ENCODE peak calls at places on chromosomes 13 and 19, in seven cellular contexts. Q, N, M, U, X, W and B are unnamed samples. For H3K4me1, the result is how much of the 10 kb centered on the place peaks cover.

GRCh38 chr19:14149509-14149994 is 13.2 kb upstream of the ASF1B start:
- DNase-seq in U (peak), N (peak), X (peak), Q (peak), M (peak), W (no peak), B (peak)

GRCh38 chr19:48968813-48969218 is 3.7 kb downstream of the FTL start:
- DNase-seq in X (no peak), U (no peak), Q (no peak), N (no peak), W (no peak), M (no peak), B (no peak)

GRCh38 chr13:87798536-87798935 is 127.4 kb downstream of the SLITRK5 start:
- DNase-seq in W (no peak), U (no peak), M (no peak), N (no peak), X (no peak), Q (no peak), B (no peak)

GRCh38 chr19:31957711-31958110 is 387.7 kb upstream of the ZNF507 start:
- DNase-seq in M (no peak), Q (no peak), N (no peak), X (no peak), U (no peak), W (no peak), B (no peak)

GRCh38 chr13:79987323-79987722 is 353.6 kb downstream of the SPRY2 start:
- DNase-seq in Q (no peak), M (no peak), U (no peak), X (no peak), W (no peak), N (no peak), B (no peak)

GRCh38 chr19:13208131-13208963 is 58.1 kb downstream of the IER2 start:
- DNase-seq in W (no peak), U (no peak), M (peak), Q (no peak), N (no peak), X (peak), B (peak)

GRCh38 chr13:109857803-109858202 is 71.4 kb upstream of the IRS2 start:
- DNase-seq in Q (no peak), X (no peak), M (no peak), W (no peak), U (no peak), N (no peak), B (no peak)

GRCh38 chr13:49517461-49517860 is 21.7 kb downstream of the PHF11 start:
- DNase-seq in X (peak), W (no peak), Q (no peak), M (no peak), U (no peak), N (no peak), B (no peak)

GRCh38 chr19:58380736-58381459 is at the start of gene ZNF837:
- DNase-seq in U (peak), W (peak), Q (peak), X (peak), N (peak), M (peak), B (peak)

GRCh38 chr13:42880241-42880640 is 98.9 kb downstream of the FAM216B start:
- DNase-seq in W (no peak), U (no peak), Q (no peak), X (peak), M (no peak), N (no peak), B (no peak)

GRCh38 chr19:18503337-18503970 is 18.4 kb downstream of the ELL start:
- DNase-seq in U (peak), W (no peak), Q (no peak), X (no peak), N (peak), M (no peak), B (no peak)

GRCh38 chr13:112696869-112697465 is 7.1 kb downstream of the ATP11A start:
- DNase-seq in X (no peak), N (peak), M (peak), Q (no peak), W (no peak), U (peak), B (peak)

GRCh38 chr19:49097453-49098288 is 12.4 kb downstream of the SNRNP70 start:
- DNase-seq in N (peak), U (peak), W (peak), M (no peak), Q (peak), X (peak), B (peak)

GRCh38 chr13:107625648-107626047 is 589.7 kb downstream of the LIG4 start:
- DNase-seq in N (no peak), M (no peak), Q (no peak), U (no peak), W (no peak), X (no peak), B (no peak)

GRCh38 chr19:41701401-41702075 is 6.9 kb upstream of the CEACAM5 start:
- DNase-seq in Q (no peak), U (no peak), M (no peak), N (no peak), W (no peak), X (no peak), B (no peak)

GRCh38 chr13:102317593-102317992 is 84.3 kb downstream of the FGF14 start:
- DNase-seq in U (peak), W (no peak), M (peak), X (peak), Q (peak), N (no peak), B (peak)

GRCh38 chr13:59774511-59774911 is 389.2 kb downstream of the DIAPH3 start:
- DNase-seq in M (no peak), W (no peak), N (no peak), Q (no peak), U (no peak), X (peak), B (no peak)

GRCh38 chr13:19153782-19154450 is 27.7 kb downstream of the TUBA3C start:
- DNase-seq in U (no peak), Q (no peak), W (no peak), X (no peak), N (no peak), M (no peak), B (no peak)

GRCh38 chr13:50762969-50763568 is 80.4 kb downstream of the DLEU7 start:
- DNase-seq in N (no peak), W (no peak), Q (no peak), U (no peak), X (no peak), M (no peak), B (no peak)

GRCh38 chr13:79393564-79394249 is 12.3 kb downstream of the RBM26 start:
- DNase-seq in W (no peak), U (no peak), M (no peak), X (no peak), Q (no peak), N (no peak), B (peak)

GRCh38 chr19:55319786-55320185 is 5.4 kb downstream of the TMEM150B start:
- DNase-seq in X (peak), W (no peak), Q (peak), M (no peak), N (no peak), U (peak), B (no peak)

GRCh38 chr19:4405977-4406376 is 3.5 kb downstream of the CHAF1A start:
- DNase-seq in N (no peak), U (no peak), X (no peak), M (no peak), Q (no peak), W (no peak), B (no peak)

GRCh38 chr13:49495783-49496762 is at the start of gene PHF11:
- DNase-seq in W (no peak), N (peak), U (peak), M (peak), X (peak), Q (peak), B (peak)

GRCh38 chr19:44055870-44056269 is 4.0 kb downstream of the ZNF223 start:
- DNase-seq in W (no peak), M (no peak), N (no peak), U (no peak), Q (no peak), X (no peak), B (no peak)

GRCh38 chr13:60453490-60453889 is 56.5 kb downstream of the TDRD3 start:
- DNase-seq in U (no peak), W (no peak), M (no peak), Q (no peak), X (no peak), N (no peak), B (no peak)

GRCh38 chr19:34963531-34964406 is at the start of gene ZNF792:
- DNase-seq in M (peak), Q (peak), N (peak), W (peak), X (peak), U (peak), B (peak)

GRCh38 chr13:33057019-33057785 is 41.0 kb downstream of the KL start:
- DNase-seq in Q (no peak), U (no peak), X (peak), M (no peak), N (no peak), W (no peak), B (no peak)

GRCh38 chr19:49911381-49912145 is 14.9 kb upstream of the IL4I1 start:
- DNase-seq in Q (no peak), U (no peak), M (no peak), W (no peak), X (peak), N (no peak), B (no peak)

GRCh38 chr13:33446821-33447481 is 161.4 kb upstream of the STARD13 start:
- DNase-seq in N (no peak), Q (peak), X (no peak), M (no peak), W (no peak), U (no peak), B (peak)

GRCh38 chr13:74129500-74130144 is 4.6 kb downstream of the KLF12 start:
- DNase-seq in W (no peak), X (no peak), M (no peak), N (no peak), Q (no peak), U (no peak), B (no peak)

GRCh38 chr19:51727349-51727880 is 3.6 kb upstream of the HAS1 start:
- DNase-seq in Q (no peak), W (no peak), X (peak), N (no peak), U (no peak), M (no peak), B (no peak)

GRCh38 chr19:50203281-50204080 is at the start of gene MYH14:
- DNase-seq in N (peak), M (peak), U (peak), X (peak), W (peak), Q (peak), B (peak)

GRCh38 chr13:98200211-98200878 is 23.3 kb upstream of the RNF113B start:
- DNase-seq in W (no peak), N (no peak), U (no peak), Q (no peak), X (no peak), M (no peak), B (no peak)

GRCh38 chr13:21685485-21686064 is 14.7 kb downstream of the FGF9 start:
- DNase-seq in W (no peak), X (no peak), Q (no peak), U (no peak), M (no peak), N (no peak), B (no peak)

GRCh38 chr13:21684576-21684975 is 13.7 kb downstream of the FGF9 start:
- DNase-seq in Q (no peak), N (no peak), U (no peak), W (no peak), X (no peak), M (no peak), B (no peak)

GRCh38 chr13:21688056-21688455 is 17.2 kb downstream of the FGF9 start:
- DNase-seq in N (no peak), Q (no peak), U (no peak), W (no peak), X (no peak), M (no peak), B (no peak)

GRCh38 chr13:21689097-21689496 is 18.2 kb downstream of the FGF9 start:
- DNase-seq in Q (no peak), U (no peak), W (no peak), N (no peak), M (no peak), X (no peak), B (no peak)

GRCh38 chr13:21686761-21687391 is 16.0 kb downstream of the FGF9 start:
- DNase-seq in X (no peak), M (no peak), N (no peak), W (no peak), Q (no peak), U (no peak), B (no peak)
- H3K4me1 ChIP-seq in X (under half), M (under half), N (under half), W (under half), Q (under half), U (under half), B (under half)

GRCh38 chr19:56332695-56333094 is 18.1 kb upstream of the ZSCAN5A start:
- DNase-seq in W (no peak), U (no peak), Q (no peak), M (no peak), X (no peak), N (no peak), B (no peak)

GRCh38 chr19:56333506-56333905 is 18.9 kb upstream of the ZSCAN5A start:
- DNase-seq in U (no peak), N (no peak), M (no peak), X (peak), Q (peak), W (peak), B (no peak)
- TF ChIP-seq CTCF in U (peak), N (peak), M (peak), X (peak), Q (peak), W (peak), B (peak)

DNA sequence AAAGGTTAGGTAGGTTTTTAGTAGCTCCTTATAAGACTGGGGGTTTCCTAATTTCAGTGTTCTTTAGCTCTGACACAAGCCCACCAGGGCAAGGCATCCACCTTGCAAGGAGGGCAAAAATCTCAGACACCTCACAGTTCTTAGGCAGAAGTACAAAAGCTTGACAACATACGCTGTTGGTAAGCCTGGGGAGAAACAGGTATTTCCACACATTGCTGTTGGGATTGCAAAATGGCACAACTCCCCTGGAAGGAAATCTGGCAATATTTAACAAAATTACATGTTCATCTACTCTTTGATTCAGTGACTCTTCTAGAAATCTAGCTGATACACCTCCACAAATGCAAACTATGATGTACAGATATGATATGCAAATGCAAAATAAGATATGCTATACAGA is 20.4 kb upstream of the PCCA start:
- DNase-seq in N (no peak), M (no peak), U (no peak), X (no peak), Q (no peak), W (no peak), B (no peak)
- H3K27ac ChIP-seq in N (no peak), M (no peak), U (no peak), X (no peak), Q (no peak), W (no peak), B (no peak)

GRCh38 chr13:40589285-40590109 is 76.9 kb downstream of the FOXO1 start:
- DNase-seq in W (no peak), M (no peak), N (no peak), X (peak), Q (no peak), U (peak), B (no peak)
- H3K4me1 ChIP-seq in W (under half), M (half or more), N (under half), X (under half), Q (half or more), U (half or more), B (half or more)

DNA sequence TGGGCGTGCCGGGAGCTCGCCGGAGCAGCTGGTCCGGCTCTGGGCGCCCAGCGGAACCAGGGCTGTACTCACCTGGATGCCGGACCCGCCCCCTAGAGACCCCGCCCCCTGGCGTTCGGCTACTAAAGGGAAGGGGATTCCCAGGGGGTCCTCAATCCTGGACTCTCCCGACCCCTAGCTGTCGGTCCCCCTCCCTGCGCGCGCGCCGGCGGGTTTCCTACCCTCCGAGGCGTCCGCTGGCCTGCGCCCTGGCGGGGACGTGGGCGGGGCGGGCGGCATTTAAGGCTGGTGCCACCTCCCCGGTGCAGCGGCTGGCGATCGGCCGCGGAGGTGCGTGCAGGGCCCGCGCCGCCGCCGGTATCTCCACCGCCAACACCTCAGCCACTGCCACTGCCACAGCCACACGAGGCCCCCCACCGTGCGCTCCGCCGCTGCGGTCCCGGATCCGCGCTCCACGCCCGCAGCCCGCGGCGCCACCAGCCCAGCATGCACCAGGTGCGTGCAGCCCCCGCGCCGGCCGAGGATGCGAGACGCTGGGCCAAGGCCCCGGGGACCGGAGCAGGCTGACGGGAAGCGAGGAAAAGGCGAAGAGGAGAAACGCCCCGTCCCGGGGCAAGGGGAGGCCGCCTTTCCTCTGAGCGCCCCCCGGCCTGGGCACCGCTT is at the start of gene ATP12A:
- DNase-seq in Q (peak), U (no peak), N (peak), X (no peak), M (peak), W (no peak), B (no peak)
- TF ChIP-seq CTCF in Q (no peak), U (no peak), N (no peak), X (no peak), M (no peak), W (no peak), B (no peak)

GRCh38 chr13:35957174-35957867 is 173.9 kb downstream of the DCLK1 start:
- DNase-seq in Q (no peak), W (no peak), X (no peak), N (no peak), M (no peak), U (no peak), B (no peak)
- H3K27ac ChIP-seq in Q (no peak), W (no peak), X (no peak), N (no peak), M (no peak), U (peak), B (no peak)

DNA sequence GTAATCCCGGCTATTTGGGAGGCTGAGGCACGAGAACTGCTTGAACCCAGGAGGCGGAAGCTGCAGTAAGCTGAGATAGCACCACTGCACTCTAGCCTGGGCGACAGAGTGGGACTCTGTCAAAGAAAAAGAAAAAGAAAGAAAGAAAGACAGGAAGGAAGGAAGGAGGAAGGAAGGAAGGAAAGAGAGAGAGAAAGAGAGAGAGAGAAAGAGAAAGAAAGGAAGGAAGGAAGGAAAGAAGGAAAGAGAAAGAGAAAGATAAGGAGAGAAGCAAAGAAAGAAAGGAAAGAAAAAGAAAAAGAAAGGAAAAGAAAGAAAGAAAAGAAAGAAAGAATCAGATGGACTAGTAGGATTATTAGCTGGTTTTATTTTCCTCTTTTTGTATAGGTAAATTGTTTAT is 22.8 kb downstream of the ZNF541 start:
- DNase-seq in U (no peak), Q (no peak), W (no peak), M (no peak), X (no peak), N (no peak), B (no peak)
- H3K4me1 ChIP-seq in U (under half), Q (under half), W (under half), M (under half), X (under half), N (under half), B (under half)

DNA sequence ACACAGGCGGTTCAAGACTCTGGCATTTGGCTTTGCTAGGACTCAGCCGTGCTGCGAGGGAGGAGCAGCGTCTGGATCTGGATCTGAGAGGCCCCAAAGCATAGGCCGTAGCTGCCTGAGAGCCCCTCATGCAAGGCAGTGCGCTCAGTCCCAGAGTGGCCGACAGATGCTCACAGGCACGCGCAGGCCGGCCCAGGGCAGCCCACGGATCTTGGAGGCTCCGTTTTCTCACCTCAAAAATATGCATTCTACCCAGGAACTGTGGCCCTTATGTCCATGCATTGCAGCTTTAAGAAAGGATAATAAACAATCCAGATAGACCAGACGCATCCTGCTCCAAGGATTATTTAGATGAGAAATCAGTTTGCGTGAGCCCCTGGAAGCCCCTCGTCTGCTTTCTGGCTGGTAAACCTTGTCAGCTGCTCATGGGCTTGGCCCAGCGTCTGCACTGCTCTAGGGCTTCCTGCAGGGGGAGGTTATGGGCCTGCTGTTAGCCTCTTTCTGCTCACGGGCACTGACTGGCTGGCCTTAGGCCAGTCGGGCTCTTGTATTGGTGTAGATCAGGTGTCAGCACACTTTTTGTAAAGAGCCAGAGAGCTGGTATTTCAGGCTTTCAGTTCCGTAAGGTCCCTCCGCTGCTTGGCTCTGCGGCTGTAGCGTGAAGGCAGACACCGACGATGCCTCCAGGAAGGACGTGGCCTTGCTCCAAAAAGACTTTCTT is 24.2 kb downstream of the TEX29 start:
- DNase-seq in N (no peak), Q (peak), U (peak), M (peak), W (no peak), X (peak), B (peak)
- TF ChIP-seq CTCF in N (no peak), Q (no peak), U (peak), M (peak), W (peak), X (peak), B (peak)

DNA sequence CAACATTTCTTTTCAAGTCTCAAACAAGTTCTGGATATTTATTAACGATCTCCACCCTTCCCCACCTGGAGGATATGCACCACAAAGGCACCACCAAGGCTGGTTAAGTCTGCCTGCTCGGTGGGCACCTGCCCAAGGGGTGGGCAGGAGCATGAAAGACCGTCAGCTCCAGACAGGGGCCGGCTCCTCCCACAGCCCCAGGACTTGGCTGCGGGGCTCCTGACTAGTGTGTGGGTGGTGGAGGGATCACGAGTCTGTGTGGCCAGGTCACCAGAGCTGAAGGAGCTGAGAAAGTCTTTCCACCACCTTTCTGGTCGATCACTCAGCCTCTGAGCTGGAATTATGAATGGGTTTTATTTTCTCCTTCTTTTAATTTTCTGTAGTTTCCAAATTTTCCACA is 7.8 kb downstream of the SLC7A1 start:
- DNase-seq in W (no peak), U (no peak), M (no peak), N (no peak), X (no peak), Q (no peak), B (no peak)
- H3K27ac ChIP-seq in W (no peak), U (no peak), M (no peak), N (no peak), X (no peak), Q (no peak), B (no peak)